ENCODE peak calls at places on chromosome 19, in five cellular contexts. J is DND-41, Z is body of pancreas, Y is cardiac muscle cell, L is SJSA1. A is an unnamed sample.

GRCh38 chr19:9913237-9914000 is 22.9 kb downstream of the OLFM2 start:
- DNase-seq in J (no peak), Z (peak; percentile 36), Y (peak; percentile 71), L (no peak), A (no peak)

GRCh38 chr19:47072323-47072722 is 23.9 kb upstream of the TMEM160 start:
- DNase-seq in J (no peak), Z (no peak), Y (no peak), L (no peak), A (no peak)

GRCh38 chr19:13417054-13417453 is 89.2 kb downstream of the CACNA1A start:
- DNase-seq in J (no peak), Z (no peak), Y (peak; percentile 14), L (no peak), A (no peak)

GRCh38 chr19:1082165-1082927 is 12.8 kb downstream of the POLR2E start:
- DNase-seq in J (peak; percentile 58), Z (peak; percentile 90), Y (peak; percentile 91), L (no peak), A (peak; percentile 73)

GRCh38 chr19:4911314-4911713 is 2.0 kb downstream of the UHRF1 start:
- DNase-seq in J (no peak), Z (no peak), Y (no peak), L (no peak), A (no peak)

GRCh38 chr19:13024126-13024957 is 29.1 kb downstream of the NFIX start:
- DNase-seq in J (no peak), Z (no peak), Y (no peak), L (no peak), A (no peak)

GRCh38 chr19:21848706-21849105 is 12.7 kb upstream of the ZNF43 start:
- DNase-seq in J (no peak), Z (no peak), Y (no peak), L (no peak), A (no peak)

GRCh38 chr19:41792513-41793413 is 3.6 kb upstream of the CEACAM3 start:
- DNase-seq in J (peak; percentile 54), Z (peak; percentile 55), Y (peak; percentile 11), L (no peak), A (peak; percentile 20)

GRCh38 chr19:30719991-30720329 is 347.8 kb downstream of the ZNF536 start:
- DNase-seq in J (no peak), Z (peak; percentile 38), Y (no peak), L (peak; percentile 52), A (no peak)

GRCh38 chr19:10686661-10687517 is 14.3 kb upstream of the QTRT1 start:
- DNase-seq in J (no peak), Z (no peak), Y (no peak), L (no peak), A (no peak)

GRCh38 chr19:31073485-31074221 is 275.6 kb downstream of the TSHZ3 start:
- DNase-seq in J (no peak), Z (no peak), Y (peak; percentile 18), L (no peak), A (no peak)

GRCh38 chr19:4909897-4910593 is 744 bp downstream of the UHRF1 start:
- DNase-seq in J (peak; percentile 97), Z (peak; percentile 88), Y (peak; percentile 96), L (peak; percentile 95), A (peak; percentile 96)

GRCh38 chr19:39372047-39372802 is 18.7 kb downstream of the PAF1 start:
- DNase-seq in J (no peak), Z (peak; percentile 54), Y (no peak), L (no peak), A (no peak)

GRCh38 chr19:29680447-29680846 is 15.2 kb downstream of the PLEKHF1 start:
- DNase-seq in J (peak; percentile 93), Z (no peak), Y (no peak), L (no peak), A (peak; percentile 79)

GRCh38 chr19:10206226-10206873 is 11.6 kb upstream of the DNMT1 start:
- DNase-seq in J (no peak), Z (no peak), Y (no peak), L (peak; percentile 66), A (no peak)

GRCh38 chr19:48470856-48471255 is 1.7 kb downstream of the CYTH2 start:
- DNase-seq in J (no peak), Z (no peak), Y (no peak), L (no peak), A (no peak)

GRCh38 chr19:48780684-48781391 is 25.5 kb downstream of the FGF21 start:
- DNase-seq in J (no peak), Z (peak; percentile 65), Y (no peak), L (no peak), A (no peak)

GRCh38 chr19:41795031-41795461 is 1.3 kb upstream of the CEACAM3 start:
- DNase-seq in J (peak; percentile 66), Z (peak; percentile 57), Y (peak; percentile 3), L (peak; percentile 55), A (peak; percentile 63)

GRCh38 chr19:49333426-49334288 is 1.5 kb upstream of the CD37 start:
- DNase-seq in J (peak; percentile 62), Z (peak; percentile 11), Y (no peak), L (no peak), A (peak; percentile 83)

GRCh38 chr19:5961969-5962945 is 15.7 kb downstream of the RANBP3 start:
- DNase-seq in J (peak; percentile 82), Z (peak; percentile 69), Y (peak; percentile 42), L (no peak), A (peak; percentile 69)

GRCh38 chr19:19185853-19186728 is 5.9 kb downstream of the BORCS8 start:
- DNase-seq in J (peak; percentile 68), Z (peak; percentile 24), Y (peak; percentile 56), L (peak; percentile 65), A (peak; percentile 46)

GRCh38 chr19:13935765-13936486 is 2.3 kb downstream of the PODNL1 start:
- DNase-seq in J (no peak), Z (no peak), Y (peak; percentile 50), L (no peak), A (no peak)

GRCh38 chr19:40279761-40280607 is 5.2 kb downstream of the AKT2 start:
- DNase-seq in J (no peak), Z (no peak), Y (no peak), L (no peak), A (no peak)

GRCh38 chr19:48719263-48720171 is at the start of gene MAMSTR:
- DNase-seq in J (no peak), Z (peak; percentile 31), Y (no peak), L (no peak), A (no peak)

GRCh38 chr19:10815969-10816635 is 19.9 kb downstream of the TMED1 start:
- DNase-seq in J (no peak), Z (no peak), Y (no peak), L (peak; percentile 50), A (no peak)

GRCh38 chr19:47280183-47280797 is 5.6 kb downstream of the INAFM1 start:
- DNase-seq in J (peak; percentile 63), Z (no peak), Y (no peak), L (no peak), A (peak; percentile 37)

GRCh38 chr19:34493038-34493648 is 11.6 kb downstream of the WTIP start:
- DNase-seq in J (no peak), Z (no peak), Y (no peak), L (no peak), A (no peak)

GRCh38 chr19:13137290-13137794 is 12.8 kb downstream of the STX10 start:
- DNase-seq in J (no peak), Z (no peak), Y (no peak), L (no peak), A (no peak)

GRCh38 chr19:41310031-41310831 is at the start of gene CCDC97:
- DNase-seq in J (peak; percentile 90), Z (peak; percentile 85), Y (peak; percentile 89), L (peak; percentile 88), A (peak; percentile 93)

DNA sequence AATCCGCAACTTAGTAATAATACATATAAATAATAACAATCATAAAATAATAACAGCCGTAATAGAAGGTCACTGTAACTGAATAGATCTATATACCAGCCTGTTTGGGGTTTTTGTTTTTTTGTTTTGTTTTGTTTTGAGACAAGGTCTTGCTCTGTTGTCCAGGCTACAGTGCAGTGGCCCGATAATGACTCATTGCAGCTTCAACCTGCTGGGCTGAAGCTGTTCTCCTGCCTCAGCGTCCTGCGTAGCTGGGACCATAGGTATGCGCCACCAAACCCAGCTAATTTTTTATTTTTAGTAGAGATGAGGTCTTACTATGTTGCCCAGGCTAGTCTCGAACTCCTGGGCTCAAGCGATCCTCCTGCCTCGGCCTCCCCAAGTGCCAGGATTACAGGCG is 950 bp downstream of the IGSF23 start:
- DNase-seq in J (no peak), Z (no peak), Y (no peak), L (no peak), A (no peak)
- H3K27ac ChIP-seq in J (no peak overlapping the region), Z (no peak overlapping the region), Y (no peak overlapping the region), L (no peak overlapping the region), A (no peak overlapping the region)

DNA sequence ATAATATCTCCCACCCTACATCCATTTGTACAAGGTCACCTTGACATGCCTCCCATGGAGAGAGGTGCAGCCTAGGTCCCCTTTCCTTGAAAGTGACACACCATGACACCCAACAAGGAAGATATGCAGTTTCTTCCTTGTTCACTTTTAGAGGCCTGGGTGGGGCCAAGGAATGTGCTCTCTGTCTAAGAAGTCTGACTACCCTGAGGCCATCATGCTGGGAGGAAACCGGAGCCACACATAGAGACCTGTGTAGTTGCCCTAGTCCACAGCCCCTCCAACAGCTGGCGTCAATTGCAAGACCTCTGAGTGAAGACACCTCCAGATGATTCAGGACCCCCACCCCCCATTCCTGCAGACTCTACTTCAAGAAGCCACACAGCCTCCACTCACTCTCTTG is 11.0 kb downstream of the SYDE1 start:
- DNase-seq in J (no peak), Z (no peak), Y (no peak), L (no peak), A (no peak)
- H3K36me3 ChIP-seq in J (peaks cover 78% of the 10 kb centered on the region), Z (peaks cover 32% of the 10 kb centered on the region), Y (peaks cover 52% of the 10 kb centered on the region), L (peaks cover 95% of the 10 kb centered on the region), A (peaks cover 39% of the 10 kb centered on the region)

DNA sequence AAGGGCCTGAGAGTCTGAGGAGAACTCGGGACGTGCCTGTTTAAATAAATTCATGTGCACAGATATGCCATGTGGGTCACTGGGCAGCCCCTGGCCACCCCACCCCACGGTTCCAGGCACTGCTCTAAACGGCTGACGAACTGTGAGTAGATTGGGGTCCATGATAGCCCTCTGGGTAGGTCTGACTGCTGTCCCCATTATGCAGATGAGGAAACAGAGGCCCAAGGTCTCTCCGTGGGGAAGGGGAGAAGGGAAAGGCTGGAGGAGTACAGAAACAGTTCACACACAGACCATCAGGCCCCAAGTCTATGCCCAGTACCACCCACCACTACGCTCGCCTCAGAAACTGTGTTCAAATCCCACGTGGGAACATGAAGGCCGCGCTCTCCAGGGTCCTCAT is 14.1 kb downstream of the ZNF787 start:
- DNase-seq in J (no peak), Z (no peak), Y (no peak), L (no peak), A (no peak)
- H3K4me1 ChIP-seq in J (no peaks in the 10 kb centered on the region), Z (peaks cover 74% of the 10 kb centered on the region), Y (peaks cover 40% of the 10 kb centered on the region), L (no peaks in the 10 kb centered on the region), A (peaks cover 5% of the 10 kb centered on the region)

GRCh38 chr19:35641515-35642151 is at the start of gene ETV2:
- DNase-seq in J (no peak), Z (no peak), Y (peak; percentile 24), L (no peak), A (no peak)
- H3K27ac ChIP-seq in J (no peak within 1 kb of the TSS), Z (peak within 1 kb of the TSS; percentile 5), Y (peak within 1 kb of the TSS; percentile 31), L (no peak within 1 kb of the TSS), A (no peak within 1 kb of the TSS)